ENCODE peak calls at places on chromosomes 7 and 10, in four cellular contexts. R is kidney, C is prostate gland, F is MCF 10A. H is an unnamed sample.
A peak's percentile ranks its signal among the peaks of the same experiment; 100 is the strongest.

GRCh38 chr10:3758491-3758970 is 26.5 kb downstream of the KLF6 start:
- DNase-seq in C (no peak), R (no peak), F (no peak), H (no peak)

GRCh38 chr7:66867198-66867790 is 53.7 kb upstream of the TMEM248 start:
- DNase-seq in R (no peak), C (no peak), F (no peak), H (no peak)

GRCh38 chr10:105681051-105681450 is 1040.0 kb downstream of the SORCS3 start:
- DNase-seq in C (no peak), R (no peak), F (peak; percentile 73), H (no peak)

GRCh38 chr7:121313793-121314676 is 14.8 kb upstream of the WNT16 start:
- DNase-seq in R (no peak), C (no peak), F (peak; percentile 65), H (no peak)

GRCh38 chr10:76403876-76404275 is 972.5 kb downstream of the LRMDA start:
- DNase-seq in R (no peak), F (peak; percentile 75), C (no peak), H (no peak)

GRCh38 chr7:2495402-2496309 is 19.5 kb upstream of the GRIFIN start:
- DNase-seq in R (peak; percentile 63), F (no peak), C (no peak), H (no peak)

GRCh38 chr7:39001595-39001994 is 23.9 kb downstream of the POU6F2 start:
- DNase-seq in C (no peak), R (no peak), F (no peak), H (no peak)

GRCh38 chr10:43824934-43825333 is 176.3 kb upstream of the ZNF32 start:
- DNase-seq in R (peak; percentile 82), F (no peak), C (no peak), H (no peak)

GRCh38 chr7:144908324-144908723 is 72.5 kb upstream of the TPK1 start:
- DNase-seq in R (no peak), F (no peak), C (no peak), H (no peak)

GRCh38 chr7:98387544-98388226 is 13.2 kb downstream of the BAIAP2L1 start:
- DNase-seq in R (no peak), C (no peak), F (no peak), H (no peak)

GRCh38 chr10:132859084-132859855 is 73.3 kb upstream of the NKX6-2 start:
- DNase-seq in R (peak; percentile 46), C (no peak), F (no peak), H (peak; percentile 73)

GRCh38 chr7:8228766-8229674 is 32.9 kb downstream of the ICA1 start:
- DNase-seq in F (no peak), C (no peak), R (no peak), H (no peak)

GRCh38 chr7:105656922-105657521 is 75.7 kb upstream of the EFCAB10 start:
- DNase-seq in F (peak; percentile 61), R (no peak), C (no peak), H (no peak)

GRCh38 chr10:27600915-27601314 is 96.8 kb downstream of the RAB18 start:
- DNase-seq in C (no peak), R (no peak), F (no peak), H (no peak)

GRCh38 chr10:99329891-99330674 is 927 bp downstream of the CNNM1 start:
- DNase-seq in C (no peak), R (peak; percentile 75), F (no peak), H (peak; percentile 88)

GRCh38 chr7:37549542-37549941 is 100.9 kb upstream of the ELMO1 start:
- DNase-seq in C (no peak), R (no peak), F (peak; percentile 11), H (no peak)

GRCh38 chr10:97849101-97849490 is 547 bp upstream of the GOLGA7B start:
- DNase-seq in C (no peak), F (no peak), R (no peak), H (no peak)

GRCh38 chr10:75115137-75115536 is 3.7 kb downstream of the SAMD8 start:
- DNase-seq in R (no peak), F (peak; percentile 38), C (no peak), H (no peak)

GRCh38 chr10:81367132-81367531 is 507.9 kb upstream of the NRG3 start:
- DNase-seq in F (no peak), C (no peak), R (no peak), H (no peak)

GRCh38 chr10:42523098-42523497 is 115.3 kb downstream of the ZNF33B start:
- DNase-seq in F (no peak), C (no peak), R (no peak), H (no peak)

GRCh38 chr10:15168296-15168780 is at the start of gene NMT2:
- DNase-seq in C (no peak), F (no peak), R (peak; percentile 97), H (peak; percentile 94)

GRCh38 chr7:27211084-27211446 is 11.2 kb upstream of the HOXA13 start:
- DNase-seq in F (no peak), R (no peak), C (no peak), H (no peak)

GRCh38 chr10:89702121-89702480 is 711 bp downstream of the KIF20B start:
- DNase-seq in R (no peak), C (no peak), F (peak; percentile 43), H (no peak)

GRCh38 chr7:3243680-3244079 is 57.4 kb upstream of the SDK1 start:
- DNase-seq in F (peak; percentile 27), C (no peak), R (no peak), H (no peak)

GRCh38 chr10:101297901-101298451 is 56.0 kb upstream of the BTRC start:
- DNase-seq in C (peak; percentile 39), R (peak; percentile 81), F (peak; percentile 69), H (no peak)

GRCh38 chr10:94567714-94568520 is 22.3 kb downstream of the HELLS start:
- DNase-seq in R (no peak), F (no peak), C (no peak), H (no peak)

GRCh38 chr10:76382381-76382851 is 951.0 kb downstream of the LRMDA start:
- DNase-seq in F (peak; percentile 28), C (no peak), R (no peak), H (no peak)

DNA sequence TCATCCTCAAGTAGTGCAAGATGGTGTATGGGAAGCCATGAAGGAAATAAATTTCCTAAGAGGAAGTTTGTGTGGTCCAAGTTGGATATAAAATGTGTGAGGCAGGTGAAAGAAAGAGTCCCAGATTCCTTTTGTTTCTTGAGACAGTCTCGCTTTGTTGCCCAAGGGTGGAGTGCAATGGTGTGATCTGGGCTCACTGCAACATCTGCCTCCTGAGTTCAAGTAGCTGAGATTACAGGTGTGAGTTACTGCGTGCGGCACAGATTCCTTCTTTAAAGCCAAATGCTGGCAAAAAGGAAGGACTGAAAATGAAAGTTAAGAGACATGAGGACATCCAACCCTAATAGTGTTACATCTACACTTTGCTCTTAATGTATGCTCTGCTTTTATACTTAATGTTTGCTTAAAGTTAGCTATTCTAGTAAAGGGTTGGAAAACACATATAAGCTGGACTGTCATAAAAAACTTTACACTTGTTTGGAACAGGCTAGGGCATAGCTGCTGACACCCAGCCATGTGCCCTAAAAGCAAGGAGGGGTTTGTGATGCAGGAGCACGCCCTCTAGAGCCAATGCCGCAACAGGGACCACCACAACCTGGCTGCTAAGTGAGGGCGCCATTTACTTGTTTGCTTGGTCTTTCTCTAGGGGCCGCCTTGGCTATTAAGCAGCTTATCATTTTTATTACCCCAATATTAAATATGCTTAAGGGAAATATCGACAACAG is 34.5 kb downstream of the CLEC2L start:
- DNase-seq in C (no peak), F (no peak), R (no peak), H (no peak)
- TF ChIP-seq CTCF in C (no peak), F (no peak), R (no peak), H (no peak)

GRCh38 chr7:24981544-24981951 is 1.6 kb upstream of the OSBPL3 start:
- DNase-seq in C (no peak), F (peak; percentile 68), R (peak; percentile 85), H (no peak)

GRCh38 chr7:24979470-24979862 is 512 bp downstream of the OSBPL3 start:
- DNase-seq in R (peak; percentile 90), C (peak; percentile 44), F (peak; percentile 79), H (no peak)

GRCh38 chr7:24980695-24981543 is 941 bp upstream of the OSBPL3 start:
- DNase-seq in C (no peak), F (peak; percentile 67), R (peak; percentile 76), H (no peak)

GRCh38 chr7:24978837-24979469 is 1.0 kb downstream of the OSBPL3 start:
- DNase-seq in R (peak; percentile 68), C (no peak), F (no peak), H (no peak)

DNA sequence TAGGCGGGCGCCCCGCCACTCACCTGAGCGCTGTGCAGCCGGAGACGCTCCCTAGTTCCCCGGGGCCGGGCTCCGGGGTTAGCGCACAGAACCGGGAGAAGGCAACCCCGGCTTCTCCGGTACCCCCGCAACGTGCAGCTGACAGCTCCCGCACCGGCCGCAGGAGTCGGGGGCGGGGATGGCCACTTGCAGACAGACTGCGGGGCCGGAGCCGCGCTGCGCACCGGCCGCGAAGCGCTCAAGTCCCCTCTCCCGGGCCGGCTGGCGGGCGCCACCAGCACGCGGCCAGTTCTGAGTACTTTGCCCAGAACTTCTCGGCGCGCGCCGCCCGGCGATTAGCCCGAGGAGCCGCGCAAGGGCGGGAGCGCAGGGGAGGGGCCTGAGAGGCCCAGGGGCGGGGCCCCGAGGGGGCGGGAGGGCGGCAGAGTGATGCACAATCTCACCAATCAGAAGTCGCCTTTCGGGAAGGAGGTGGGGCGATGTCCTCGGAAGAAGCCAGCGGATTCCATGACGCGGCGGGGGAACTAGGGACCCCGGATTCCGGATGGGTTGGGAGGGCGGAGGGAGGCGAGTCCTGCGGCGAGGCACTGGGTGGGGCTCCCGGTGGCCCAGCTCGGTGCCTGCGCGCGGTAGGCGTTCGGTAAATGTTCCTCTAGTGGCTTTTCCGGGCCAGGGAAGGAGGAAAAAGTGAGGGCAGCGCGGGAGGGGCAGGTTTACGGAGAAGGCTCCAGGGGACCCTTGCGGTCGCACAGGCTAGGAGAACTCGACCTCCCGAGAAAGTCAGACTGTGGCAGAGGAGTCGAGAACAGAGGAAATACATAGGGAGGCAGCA is at the start of gene OSBPL3:
- DNase-seq in R (peak; percentile 98), C (peak; percentile 95), F (peak; percentile 96), H (peak; percentile 96)
- TF ChIP-seq CTCF in R (peak; percentile 19), C (no peak), F (peak; percentile 5), H (no peak)

DNA sequence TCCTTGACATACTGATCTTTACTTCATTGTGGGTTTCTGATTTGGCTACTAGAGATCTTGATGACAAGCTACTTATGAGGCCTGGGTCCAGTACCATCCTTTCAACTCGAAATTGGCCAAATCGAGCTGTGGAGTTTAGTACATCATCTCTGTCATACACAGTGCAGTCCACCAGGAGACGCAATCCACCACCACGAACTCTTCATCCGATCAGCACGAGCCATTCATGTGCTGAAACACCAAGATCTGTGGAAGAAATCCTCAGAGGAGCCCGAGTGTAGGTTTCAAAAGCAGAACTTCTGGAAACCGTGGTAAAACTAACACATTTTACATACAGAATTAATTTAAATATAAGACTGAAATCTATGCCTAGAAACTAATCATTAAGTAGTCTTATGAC is 14.2 kb downstream of the DNAJC9 start:
- DNase-seq in F (peak; percentile 6), C (no peak), R (no peak), H (no peak)
- TF ChIP-seq CTCF in F (no peak), C (no peak), R (no peak), H (peak; percentile 32)

GRCh38 chr10:127550861-127551260 is 1.8 kb downstream of the NPS start:
- DNase-seq in C (no peak), R (no peak), F (peak; percentile 44), H (no peak)
- TF ChIP-seq CTCF in C (no peak), R (no peak), F (no peak), H (no peak)